ENCODE peak calls at places on chromosomes 6 and 20, in eight cellular contexts. J, Z, V, O, U, T, H and F are unnamed samples.

GRCh38 chr6:167826230-167827061 is at the start of gene AFDN:
- DNase-seq in U (peak), O (peak), Z (peak), H (peak), J (peak), V (peak), T (peak), F (peak)

GRCh38 chr6:1771324-1771723 is 161.6 kb downstream of the FOXC1 start:
- DNase-seq in T (no peak), H (no peak), U (no peak), Z (no peak), V (no peak), O (peak), J (no peak), F (no peak)

GRCh38 chr20:46371656-46372055 is 34.8 kb downstream of the ELMO2 start:
- DNase-seq in J (no peak), Z (no peak), H (no peak), O (no peak), U (no peak), T (no peak), V (no peak), F (no peak)

GRCh38 chr20:22836211-22836610 is 198.9 kb upstream of the SSTR4 start:
- DNase-seq in V (no peak), U (no peak), O (no peak), Z (no peak), J (no peak), H (peak), T (no peak), F (no peak)

GRCh38 chr6:143805832-143806281 is 37.3 kb upstream of the LTV1 start:
- DNase-seq in H (no peak), Z (no peak), J (no peak), T (no peak), V (no peak), O (no peak), U (no peak), F (no peak)

GRCh38 chr6:39907871-39908575 is 26.2 kb downstream of the MOCS1 start:
- DNase-seq in Z (no peak), V (no peak), H (no peak), U (no peak), J (no peak), O (no peak), T (no peak), F (no peak)

GRCh38 chr20:39810269-39810668 is 848.1 kb downstream of the DHX35 start:
- DNase-seq in H (no peak), T (no peak), U (no peak), V (no peak), J (no peak), O (no peak), Z (no peak), F (no peak)

GRCh38 chr6:1917628-1918371 is 308.1 kb downstream of the FOXC1 start:
- DNase-seq in O (no peak), J (no peak), U (no peak), T (no peak), H (peak), V (no peak), Z (no peak), F (no peak)

GRCh38 chr6:30071081-30071818 is 4.3 kb downstream of the PPP1R11 start:
- DNase-seq in T (peak), U (no peak), H (no peak), V (no peak), Z (peak), J (no peak), O (no peak), F (no peak)

GRCh38 chr20:51767867-51768758 is at the start of gene ATP9A:
- DNase-seq in U (peak), J (peak), H (peak), T (peak), O (no peak), Z (peak), V (no peak), F (no peak)

GRCh38 chr6:125041740-125042459 is 79.7 kb downstream of the RNF217 start:
- DNase-seq in T (no peak), H (no peak), V (no peak), O (no peak), J (no peak), Z (no peak), U (no peak), F (no peak)

GRCh38 chr6:92008757-92009502 is 1410.4 kb downstream of the EPHA7 start:
- DNase-seq in Z (no peak), O (no peak), V (no peak), U (no peak), H (no peak), J (no peak), T (no peak), F (no peak)

GRCh38 chr6:32668226-32668747 is 1.8 kb upstream of the HLA-DQB1 start:
- DNase-seq in T (peak), J (no peak), V (peak), O (peak), H (peak), Z (no peak), U (peak), F (no peak)

GRCh38 chr6:166582258-166582657 is 4.2 kb downstream of the RAMACL start:
- DNase-seq in H (no peak), T (no peak), O (no peak), U (no peak), J (no peak), Z (no peak), V (no peak), F (no peak)

GRCh38 chr6:161210857-161211256 is 63.0 kb downstream of the AGPAT4 start:
- DNase-seq in O (no peak), Z (no peak), U (no peak), H (no peak), T (no peak), V (no peak), J (no peak), F (no peak)

GRCh38 chr6:45566882-45567281 is 189.1 kb upstream of the SUPT3H start:
- DNase-seq in T (no peak), V (no peak), U (no peak), Z (no peak), O (no peak), H (peak), J (peak), F (peak)